ENCODE peak calls at places on chromosome 5, in ten cellular contexts. One of them, this sample, is unnamed.

GRCh38 chr5:119267958-119268386 is 87.8 kb upstream of the TNFAIP8 start:
- DNase-seq in psoas muscle: peak; percentile 93
- DNase-seq in epithelial cell of proximal tubule: peak; percentile 88
- DNase-seq in PC-9: peak; percentile 79
- DNase-seq in right atrium auricular region: peak; percentile 98
- DNase-seq in WERI-Rb-1: peak; percentile 96
- DNase-seq in AG04449: peak; percentile 76
- DNase-seq in fibroblast of mammary gland: peak; percentile 95
- DNase-seq in heart left ventricle: peak; percentile 96
- DNase-seq in dorsolateral prefrontal cortex: peak; percentile 90
- DNase-seq in this sample: peak; percentile 88

GRCh38 chr5:155276231-155276630 is 262.7 kb downstream of the KIF4B start:
- DNase-seq in psoas muscle: no peak
- DNase-seq in epithelial cell of proximal tubule: no peak
- DNase-seq in PC-9: no peak
- DNase-seq in right atrium auricular region: no peak
- DNase-seq in WERI-Rb-1: no peak
- DNase-seq in AG04449: no peak
- DNase-seq in fibroblast of mammary gland: no peak
- DNase-seq in heart left ventricle: no peak
- DNase-seq in dorsolateral prefrontal cortex: no peak
- DNase-seq in this sample: no peak

GRCh38 chr5:62460578-62460983 is 48.0 kb downstream of the IPO11 start:
- DNase-seq in psoas muscle: no peak
- DNase-seq in epithelial cell of proximal tubule: peak; percentile 23
- DNase-seq in PC-9: no peak
- DNase-seq in right atrium auricular region: no peak
- DNase-seq in WERI-Rb-1: no peak
- DNase-seq in AG04449: no peak
- DNase-seq in fibroblast of mammary gland: peak; percentile 70
- DNase-seq in heart left ventricle: no peak
- DNase-seq in dorsolateral prefrontal cortex: no peak
- DNase-seq in this sample: no peak

GRCh38 chr5:133797167-133797566 is 171.3 kb downstream of the C5orf15 start:
- DNase-seq in psoas muscle: no peak
- DNase-seq in epithelial cell of proximal tubule: no peak
- DNase-seq in PC-9: no peak
- DNase-seq in right atrium auricular region: no peak
- DNase-seq in WERI-Rb-1: no peak
- DNase-seq in AG04449: no peak
- DNase-seq in fibroblast of mammary gland: no peak
- DNase-seq in heart left ventricle: no peak
- DNase-seq in dorsolateral prefrontal cortex: no peak
- DNase-seq in this sample: no peak

GRCh38 chr5:68565427-68565826 is 349.9 kb downstream of the PIK3R1 start:
- DNase-seq in psoas muscle: no peak
- DNase-seq in epithelial cell of proximal tubule: no peak
- DNase-seq in PC-9: no peak
- DNase-seq in right atrium auricular region: no peak
- DNase-seq in WERI-Rb-1: peak; percentile 10
- DNase-seq in AG04449: no peak
- DNase-seq in fibroblast of mammary gland: no peak
- DNase-seq in heart left ventricle: no peak
- DNase-seq in dorsolateral prefrontal cortex: no peak
- DNase-seq in this sample: no peak

GRCh38 chr5:179163236-179164155 is 103.3 kb downstream of the ZNF354C start:
- DNase-seq in psoas muscle: no peak
- DNase-seq in epithelial cell of proximal tubule: no peak
- DNase-seq in PC-9: no peak
- DNase-seq in right atrium auricular region: no peak
- DNase-seq in WERI-Rb-1: no peak
- DNase-seq in AG04449: no peak
- DNase-seq in fibroblast of mammary gland: no peak
- DNase-seq in heart left ventricle: no peak
- DNase-seq in dorsolateral prefrontal cortex: no peak
- DNase-seq in this sample: no peak

GRCh38 chr5:1246711-1247431 is 21.7 kb downstream of the SLC6A18 start:
- DNase-seq in psoas muscle: no peak
- DNase-seq in epithelial cell of proximal tubule: no peak
- DNase-seq in PC-9: peak; percentile 58
- DNase-seq in right atrium auricular region: no peak
- DNase-seq in WERI-Rb-1: no peak
- DNase-seq in AG04449: no peak
- DNase-seq in fibroblast of mammary gland: peak; percentile 4
- DNase-seq in heart left ventricle: peak; percentile 47
- DNase-seq in dorsolateral prefrontal cortex: no peak
- DNase-seq in this sample: peak; percentile 2

GRCh38 chr5:91848453-91848852 is 465.3 kb upstream of the ARRDC3 start:
- DNase-seq in psoas muscle: no peak
- DNase-seq in epithelial cell of proximal tubule: peak; percentile 20
- DNase-seq in PC-9: peak; percentile 31
- DNase-seq in right atrium auricular region: no peak
- DNase-seq in WERI-Rb-1: no peak
- DNase-seq in AG04449: peak; percentile 37
- DNase-seq in fibroblast of mammary gland: peak; percentile 98
- DNase-seq in heart left ventricle: no peak
- DNase-seq in dorsolateral prefrontal cortex: no peak
- DNase-seq in this sample: no peak

GRCh38 chr5:78361226-78361993 is 993 bp downstream of the SCAMP1 start:
- DNase-seq in psoas muscle: no peak
- DNase-seq in epithelial cell of proximal tubule: peak; percentile 40
- DNase-seq in PC-9: peak; percentile 48
- DNase-seq in right atrium auricular region: peak; percentile 63
- DNase-seq in WERI-Rb-1: peak; percentile 60
- DNase-seq in AG04449: no peak
- DNase-seq in fibroblast of mammary gland: peak; percentile 84
- DNase-seq in heart left ventricle: peak; percentile 42
- DNase-seq in dorsolateral prefrontal cortex: peak; percentile 9
- DNase-seq in this sample: peak; percentile 62

GRCh38 chr5:26945881-26946280 is 92.5 kb downstream of the CDH9 start:
- DNase-seq in psoas muscle: no peak
- DNase-seq in epithelial cell of proximal tubule: no peak
- DNase-seq in PC-9: no peak
- DNase-seq in right atrium auricular region: no peak
- DNase-seq in WERI-Rb-1: no peak
- DNase-seq in AG04449: no peak
- DNase-seq in fibroblast of mammary gland: no peak
- DNase-seq in heart left ventricle: no peak
- DNase-seq in dorsolateral prefrontal cortex: no peak
- DNase-seq in this sample: no peak

GRCh38 chr5:8840237-8840636 is 705.6 kb downstream of the SEMA5A start:
- DNase-seq in psoas muscle: no peak
- DNase-seq in epithelial cell of proximal tubule: no peak
- DNase-seq in PC-9: no peak
- DNase-seq in right atrium auricular region: no peak
- DNase-seq in WERI-Rb-1: no peak
- DNase-seq in AG04449: no peak
- DNase-seq in fibroblast of mammary gland: no peak
- DNase-seq in heart left ventricle: no peak
- DNase-seq in dorsolateral prefrontal cortex: no peak
- DNase-seq in this sample: no peak

GRCh38 chr5:23208959-23209431 is 298.4 kb upstream of the PRDM9 start:
- DNase-seq in psoas muscle: no peak
- DNase-seq in epithelial cell of proximal tubule: peak; percentile 32
- DNase-seq in PC-9: peak; percentile 31
- DNase-seq in right atrium auricular region: no peak
- DNase-seq in WERI-Rb-1: peak; percentile 62
- DNase-seq in AG04449: no peak
- DNase-seq in fibroblast of mammary gland: peak; percentile 67
- DNase-seq in heart left ventricle: no peak
- DNase-seq in dorsolateral prefrontal cortex: no peak
- DNase-seq in this sample: peak; percentile 60

GRCh38 chr5:67353500-67353931 is 156.9 kb upstream of the CD180 start:
- DNase-seq in psoas muscle: no peak
- DNase-seq in epithelial cell of proximal tubule: peak; percentile 20
- DNase-seq in PC-9: no peak
- DNase-seq in right atrium auricular region: no peak
- DNase-seq in WERI-Rb-1: no peak
- DNase-seq in AG04449: no peak
- DNase-seq in fibroblast of mammary gland: peak; percentile 51
- DNase-seq in heart left ventricle: no peak
- DNase-seq in dorsolateral prefrontal cortex: no peak
- DNase-seq in this sample: no peak

GRCh38 chr5:177085985-177086917 is at the start of gene FGFR4:
- DNase-seq in psoas muscle: peak; percentile 74
- DNase-seq in epithelial cell of proximal tubule: no peak
- DNase-seq in PC-9: peak; percentile 72
- DNase-seq in right atrium auricular region: no peak
- DNase-seq in WERI-Rb-1: peak; percentile 75
- DNase-seq in AG04449: no peak
- DNase-seq in fibroblast of mammary gland: peak; percentile 47
- DNase-seq in heart left ventricle: no peak
- DNase-seq in dorsolateral prefrontal cortex: no peak
- DNase-seq in this sample: no peak

GRCh38 chr5:136014049-136014516 is 14.7 kb upstream of the TGFBI start:
- DNase-seq in psoas muscle: no peak
- DNase-seq in epithelial cell of proximal tubule: no peak
- DNase-seq in PC-9: no peak
- DNase-seq in right atrium auricular region: no peak
- DNase-seq in WERI-Rb-1: no peak
- DNase-seq in AG04449: no peak
- DNase-seq in fibroblast of mammary gland: peak; percentile 88
- DNase-seq in heart left ventricle: no peak
- DNase-seq in dorsolateral prefrontal cortex: no peak
- DNase-seq in this sample: no peak

GRCh38 chr5:141223112-141223783 is at the start of gene PCDHB14:
- DNase-seq in psoas muscle: no peak
- DNase-seq in epithelial cell of proximal tubule: no peak
- DNase-seq in PC-9: peak; percentile 9
- DNase-seq in right atrium auricular region: no peak
- DNase-seq in WERI-Rb-1: peak; percentile 47
- DNase-seq in AG04449: no peak
- DNase-seq in fibroblast of mammary gland: peak; percentile 22
- DNase-seq in heart left ventricle: no peak
- DNase-seq in dorsolateral prefrontal cortex: no peak
- DNase-seq in this sample: no peak
- H3K4me3 ChIP-seq in psoas muscle: peak within 1 kb of the TSS; percentile 37
- H3K4me3 ChIP-seq in epithelial cell of proximal tubule: peak within 1 kb of the TSS; percentile 38
- H3K4me3 ChIP-seq in PC-9: peak within 1 kb of the TSS; percentile 52
- H3K4me3 ChIP-seq in right atrium auricular region: no peak within 1 kb of the TSS
- H3K4me3 ChIP-seq in WERI-Rb-1: peak within 1 kb of the TSS; percentile 41
- H3K4me3 ChIP-seq in AG04449: peak within 1 kb of the TSS; percentile 33
- H3K4me3 ChIP-seq in fibroblast of mammary gland: no peak within 1 kb of the TSS
- H3K4me3 ChIP-seq in heart left ventricle: peak within 1 kb of the TSS; percentile 15
- H3K4me3 ChIP-seq in dorsolateral prefrontal cortex: peak within 1 kb of the TSS; percentile 38
- H3K4me3 ChIP-seq in this sample: peak within 1 kb of the TSS; percentile 1

GRCh38 chr5:157303667-157304327 is 37.9 kb downstream of the CYFIP2 start:
- DNase-seq in psoas muscle: peak; percentile 62
- DNase-seq in epithelial cell of proximal tubule: no peak
- DNase-seq in PC-9: no peak
- DNase-seq in right atrium auricular region: no peak
- DNase-seq in WERI-Rb-1: peak; percentile 32
- DNase-seq in AG04449: no peak
- DNase-seq in fibroblast of mammary gland: no peak
- DNase-seq in heart left ventricle: peak; percentile 74
- DNase-seq in dorsolateral prefrontal cortex: peak; percentile 52
- DNase-seq in this sample: no peak
- TF ChIP-seq CTCF in psoas muscle: no peak
- TF ChIP-seq CTCF in epithelial cell of proximal tubule: peak; percentile 44
- TF ChIP-seq CTCF in PC-9: peak; percentile 41
- TF ChIP-seq CTCF in right atrium auricular region: no peak
- TF ChIP-seq CTCF in WERI-Rb-1: peak; percentile 63
- TF ChIP-seq CTCF in AG04449: no peak
- TF ChIP-seq CTCF in fibroblast of mammary gland: no peak
- TF ChIP-seq CTCF in heart left ventricle: peak; percentile 41
- TF ChIP-seq CTCF in dorsolateral prefrontal cortex: no peak
- TF ChIP-seq CTCF in this sample: peak; percentile 35

DNA sequence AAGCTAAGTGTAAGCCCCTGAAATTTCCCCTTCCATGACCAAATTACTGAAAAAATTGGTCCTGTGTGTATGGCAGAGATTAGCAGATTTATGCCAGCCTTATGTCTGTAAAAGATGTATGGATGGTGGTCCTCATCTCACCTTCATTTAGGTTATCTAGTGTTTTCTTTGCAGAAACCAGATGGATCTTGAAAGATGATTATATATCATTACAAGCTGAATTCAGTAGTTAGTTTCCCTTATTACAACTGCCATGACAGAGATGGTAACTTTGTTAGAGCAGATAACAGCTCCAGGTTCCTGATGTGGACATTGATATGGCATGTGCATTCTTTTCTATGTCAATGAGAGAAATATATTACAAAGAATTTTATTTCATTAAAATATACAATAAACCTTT is 1403.2 kb upstream of the CDH6 start:
- DNase-seq in psoas muscle: no peak
- DNase-seq in epithelial cell of proximal tubule: no peak
- DNase-seq in PC-9: no peak
- DNase-seq in right atrium auricular region: no peak
- DNase-seq in WERI-Rb-1: no peak
- DNase-seq in AG04449: no peak
- DNase-seq in fibroblast of mammary gland: no peak
- DNase-seq in heart left ventricle: no peak
- DNase-seq in dorsolateral prefrontal cortex: no peak
- DNase-seq in this sample: no peak
- H3K4me3 ChIP-seq in psoas muscle: no peak overlapping the region
- H3K4me3 ChIP-seq in epithelial cell of proximal tubule: no peak overlapping the region
- H3K4me3 ChIP-seq in PC-9: no peak overlapping the region
- H3K4me3 ChIP-seq in right atrium auricular region: no peak overlapping the region
- H3K4me3 ChIP-seq in WERI-Rb-1: no peak overlapping the region
- H3K4me3 ChIP-seq in AG04449: no peak overlapping the region
- H3K4me3 ChIP-seq in fibroblast of mammary gland: no peak overlapping the region
- H3K4me3 ChIP-seq in heart left ventricle: no peak overlapping the region
- H3K4me3 ChIP-seq in dorsolateral prefrontal cortex: no peak overlapping the region
- H3K4me3 ChIP-seq in this sample: no peak overlapping the region

GRCh38 chr5:108749130-108749861 is 1.6 kb downstream of the FER start:
- DNase-seq in psoas muscle: no peak
- DNase-seq in epithelial cell of proximal tubule: no peak
- DNase-seq in PC-9: no peak
- DNase-seq in right atrium auricular region: no peak
- DNase-seq in WERI-Rb-1: no peak
- DNase-seq in AG04449: no peak
- DNase-seq in fibroblast of mammary gland: peak; percentile 9
- DNase-seq in heart left ventricle: peak; percentile 81
- DNase-seq in dorsolateral prefrontal cortex: peak; percentile 15
- DNase-seq in this sample: no peak

GRCh38 chr5:108753331-108753730 is 5.6 kb downstream of the FER start:
- DNase-seq in psoas muscle: no peak
- DNase-seq in epithelial cell of proximal tubule: no peak
- DNase-seq in PC-9: no peak
- DNase-seq in right atrium auricular region: no peak
- DNase-seq in WERI-Rb-1: no peak
- DNase-seq in AG04449: no peak
- DNase-seq in fibroblast of mammary gland: peak; percentile 36
- DNase-seq in heart left ventricle: no peak
- DNase-seq in dorsolateral prefrontal cortex: no peak
- DNase-seq in this sample: peak; percentile 20

GRCh38 chr5:108748010-108748353 is 285 bp downstream of the FER start:
- DNase-seq in psoas muscle: no peak
- DNase-seq in epithelial cell of proximal tubule: no peak
- DNase-seq in PC-9: no peak
- DNase-seq in right atrium auricular region: no peak
- DNase-seq in WERI-Rb-1: no peak
- DNase-seq in AG04449: no peak
- DNase-seq in fibroblast of mammary gland: no peak
- DNase-seq in heart left ventricle: no peak
- DNase-seq in dorsolateral prefrontal cortex: no peak
- DNase-seq in this sample: no peak

GRCh38 chr5:108747111-108748009 is at the start of gene FER:
- DNase-seq in psoas muscle: no peak
- DNase-seq in epithelial cell of proximal tubule: peak; percentile 74
- DNase-seq in PC-9: peak; percentile 33
- DNase-seq in right atrium auricular region: no peak
- DNase-seq in WERI-Rb-1: no peak
- DNase-seq in AG04449: no peak
- DNase-seq in fibroblast of mammary gland: peak; percentile 88
- DNase-seq in heart left ventricle: no peak
- DNase-seq in dorsolateral prefrontal cortex: no peak
- DNase-seq in this sample: peak; percentile 46

GRCh38 chr5:108748354-108749129 is 845 bp downstream of the FER start:
- DNase-seq in psoas muscle: peak; percentile 99
- DNase-seq in epithelial cell of proximal tubule: peak; percentile 85
- DNase-seq in PC-9: peak; percentile 99
- DNase-seq in right atrium auricular region: peak; percentile 100
- DNase-seq in WERI-Rb-1: peak; percentile 99
- DNase-seq in AG04449: peak; percentile 95
- DNase-seq in fibroblast of mammary gland: peak; percentile 98
- DNase-seq in heart left ventricle: peak; percentile 99
- DNase-seq in dorsolateral prefrontal cortex: peak; percentile 100
- DNase-seq in this sample: peak; percentile 98
- TF ChIP-seq CTCF in psoas muscle: no peak
- TF ChIP-seq CTCF in epithelial cell of proximal tubule: peak; percentile 21
- TF ChIP-seq CTCF in PC-9: no peak
- TF ChIP-seq CTCF in right atrium auricular region: peak; percentile 13
- TF ChIP-seq CTCF in WERI-Rb-1: peak; percentile 8
- TF ChIP-seq CTCF in AG04449: peak; percentile 13
- TF ChIP-seq CTCF in fibroblast of mammary gland: no peak
- TF ChIP-seq CTCF in heart left ventricle: peak; percentile 20
- TF ChIP-seq CTCF in dorsolateral prefrontal cortex: peak; percentile 36
- TF ChIP-seq CTCF in this sample: peak; percentile 12